ENCODE peak calls at places on chromosomes 13 and 19, in six cellular contexts. One of them, this sample, is unnamed.

GRCh38 chr19:49347835-49348234 is 12.6 kb downstream of the CD37 start:
- DNase-seq in left ventricle myocardium inferior: no peak
- DNase-seq in psoas muscle: no peak
- DNase-seq in body of pancreas: no peak
- DNase-seq in pancreas: no peak
- DNase-seq in GM23338: peak; percentile 85
- DNase-seq in this sample: no peak

GRCh38 chr13:102807699-102808098 is 8.8 kb downstream of the BIVM start:
- DNase-seq in pancreas: no peak
- DNase-seq in body of pancreas: no peak
- DNase-seq in GM23338: no peak
- DNase-seq in left ventricle myocardium inferior: no peak
- DNase-seq in psoas muscle: no peak
- DNase-seq in this sample: no peak

GRCh38 chr13:110950819-110951570 is 36.1 kb upstream of the ANKRD10 start:
- DNase-seq in body of pancreas: no peak
- DNase-seq in GM23338: no peak
- DNase-seq in pancreas: no peak
- DNase-seq in left ventricle myocardium inferior: no peak
- DNase-seq in psoas muscle: no peak
- DNase-seq in this sample: no peak

GRCh38 chr13:32212420-32212819 is 102.7 kb downstream of the ZAR1L start:
- DNase-seq in left ventricle myocardium inferior: no peak
- DNase-seq in pancreas: no peak
- DNase-seq in psoas muscle: no peak
- DNase-seq in GM23338: no peak
- DNase-seq in body of pancreas: no peak
- DNase-seq in this sample: no peak

GRCh38 chr13:78609464-78610205 is 6.3 kb upstream of the POU4F1 start:
- DNase-seq in GM23338: peak; percentile 76
- DNase-seq in psoas muscle: peak; percentile 57
- DNase-seq in pancreas: peak; percentile 18
- DNase-seq in body of pancreas: no peak
- DNase-seq in left ventricle myocardium inferior: no peak
- DNase-seq in this sample: peak; percentile 51

GRCh38 chr13:100957741-100958140 is 283.1 kb upstream of the TMTC4 start:
- DNase-seq in psoas muscle: no peak
- DNase-seq in left ventricle myocardium inferior: no peak
- DNase-seq in GM23338: no peak
- DNase-seq in pancreas: no peak
- DNase-seq in body of pancreas: no peak
- DNase-seq in this sample: no peak

GRCh38 chr13:101309014-101309619 is 107.2 kb downstream of the NALCN start:
- DNase-seq in psoas muscle: no peak
- DNase-seq in body of pancreas: no peak
- DNase-seq in pancreas: no peak
- DNase-seq in GM23338: no peak
- DNase-seq in left ventricle myocardium inferior: no peak
- DNase-seq in this sample: no peak

GRCh38 chr19:51784922-51785690 is 9.9 kb upstream of the FPR3 start:
- DNase-seq in left ventricle myocardium inferior: peak; percentile 63
- DNase-seq in pancreas: no peak
- DNase-seq in body of pancreas: peak; percentile 17
- DNase-seq in psoas muscle: peak; percentile 67
- DNase-seq in GM23338: peak; percentile 45
- DNase-seq in this sample: peak; percentile 75

GRCh38 chr19:45887311-45887710 is 1.4 kb upstream of the IRF2BP1 start:
- DNase-seq in pancreas: no peak
- DNase-seq in left ventricle myocardium inferior: no peak
- DNase-seq in psoas muscle: no peak
- DNase-seq in GM23338: no peak
- DNase-seq in body of pancreas: no peak
- DNase-seq in this sample: no peak

GRCh38 chr19:46718157-46718933 is 1.4 kb upstream of the PRKD2 start:
- DNase-seq in pancreas: no peak
- DNase-seq in GM23338: peak; percentile 73
- DNase-seq in left ventricle myocardium inferior: no peak
- DNase-seq in psoas muscle: no peak
- DNase-seq in body of pancreas: no peak
- DNase-seq in this sample: peak; percentile 30

GRCh38 chr19:51799998-51800848 is 5.3 kb downstream of the FPR3 start:
- DNase-seq in psoas muscle: no peak
- DNase-seq in GM23338: no peak
- DNase-seq in pancreas: peak; percentile 23
- DNase-seq in body of pancreas: peak; percentile 28
- DNase-seq in left ventricle myocardium inferior: peak; percentile 87
- DNase-seq in this sample: peak; percentile 92

GRCh38 chr19:38079926-38080380 is 144.1 kb downstream of the DPF1 start:
- DNase-seq in pancreas: no peak
- DNase-seq in psoas muscle: no peak
- DNase-seq in GM23338: peak; percentile 12
- DNase-seq in body of pancreas: no peak
- DNase-seq in left ventricle myocardium inferior: no peak
- DNase-seq in this sample: no peak

GRCh38 chr13:67574320-67575233 is 344.4 kb upstream of the PCDH9 start:
- DNase-seq in body of pancreas: no peak
- DNase-seq in GM23338: no peak
- DNase-seq in psoas muscle: no peak
- DNase-seq in left ventricle myocardium inferior: no peak
- DNase-seq in pancreas: no peak
- DNase-seq in this sample: no peak

GRCh38 chr13:43787518-43787891 is 733 bp upstream of the ENOX1 start:
- DNase-seq in pancreas: no peak
- DNase-seq in left ventricle myocardium inferior: no peak
- DNase-seq in psoas muscle: no peak
- DNase-seq in GM23338: peak; percentile 27
- DNase-seq in body of pancreas: no peak
- DNase-seq in this sample: no peak

GRCh38 chr13:97976551-97977375 is 23.3 kb downstream of the IPO5 start:
- DNase-seq in GM23338: peak; percentile 34
- DNase-seq in psoas muscle: peak; percentile 94
- DNase-seq in pancreas: peak; percentile 56
- DNase-seq in body of pancreas: peak; percentile 38
- DNase-seq in left ventricle myocardium inferior: no peak
- DNase-seq in this sample: peak; percentile 69

GRCh38 chr19:46613525-46613924 is 11.4 kb downstream of the PTGIR start:
- DNase-seq in GM23338: no peak
- DNase-seq in psoas muscle: peak; percentile 39
- DNase-seq in body of pancreas: no peak
- DNase-seq in left ventricle myocardium inferior: peak; percentile 13
- DNase-seq in pancreas: peak; percentile 19
- DNase-seq in this sample: peak; percentile 13

GRCh38 chr19:18992696-18993095 is 40.6 kb downstream of the SUGP2 start:
- DNase-seq in psoas muscle: no peak
- DNase-seq in pancreas: no peak
- DNase-seq in body of pancreas: no peak
- DNase-seq in left ventricle myocardium inferior: no peak
- DNase-seq in GM23338: no peak
- DNase-seq in this sample: no peak

GRCh38 chr13:114010401-114011101 is 36.7 kb upstream of the C13orf46 start:
- DNase-seq in body of pancreas: no peak
- DNase-seq in psoas muscle: peak; percentile 41
- DNase-seq in pancreas: no peak
- DNase-seq in left ventricle myocardium inferior: no peak
- DNase-seq in GM23338: no peak
- DNase-seq in this sample: peak; percentile 14
- H3K4me1 ChIP-seq in body of pancreas: no peaks in the 10 kb centered on the region
- H3K4me1 ChIP-seq in psoas muscle: no peaks in the 10 kb centered on the region
- H3K4me1 ChIP-seq in pancreas: no peaks in the 10 kb centered on the region
- H3K4me1 ChIP-seq in left ventricle myocardium inferior: no peaks in the 10 kb centered on the region
- H3K4me1 ChIP-seq in GM23338: no peaks in the 10 kb centered on the region
- H3K4me1 ChIP-seq in this sample: no peaks in the 10 kb centered on the region

GRCh38 chr19:33000510-33000909 is 28.5 kb downstream of the FAAP24 start:
- DNase-seq in pancreas: no peak
- DNase-seq in psoas muscle: no peak
- DNase-seq in GM23338: no peak
- DNase-seq in left ventricle myocardium inferior: no peak
- DNase-seq in body of pancreas: no peak
- DNase-seq in this sample: no peak
- H3K4me3 ChIP-seq in pancreas: no peak overlapping the region
- H3K4me3 ChIP-seq in psoas muscle: no peak overlapping the region
- H3K4me3 ChIP-seq in GM23338: no peak overlapping the region
- H3K4me3 ChIP-seq in left ventricle myocardium inferior: no peak overlapping the region
- H3K4me3 ChIP-seq in body of pancreas: no peak overlapping the region
- H3K4me3 ChIP-seq in this sample: no peak overlapping the region

DNA sequence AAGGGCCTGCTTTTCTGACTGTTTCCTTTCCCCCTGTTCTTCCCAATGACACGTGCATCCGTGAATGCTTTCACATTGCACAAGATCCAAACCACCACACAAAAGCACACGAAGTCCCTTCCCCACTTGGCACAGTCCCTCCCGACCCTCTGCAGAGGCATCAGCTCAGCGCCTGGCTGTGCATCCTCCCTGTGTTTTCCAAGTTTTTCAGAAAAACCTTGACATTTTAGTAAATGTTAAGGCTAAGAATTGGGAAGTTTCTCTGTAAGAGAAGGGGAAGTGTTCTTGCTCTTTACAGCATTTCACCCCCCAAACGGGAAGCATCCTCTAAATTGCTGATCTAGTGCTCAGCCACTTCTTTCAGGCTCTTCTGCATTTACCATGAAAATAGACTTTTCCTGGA is 94.5 kb upstream of the TM9SF2 start:
- DNase-seq in body of pancreas: no peak
- DNase-seq in pancreas: no peak
- DNase-seq in left ventricle myocardium inferior: no peak
- DNase-seq in psoas muscle: no peak
- DNase-seq in GM23338: no peak
- DNase-seq in this sample: no peak
- H3K27ac ChIP-seq in body of pancreas: no peak overlapping the region
- H3K27ac ChIP-seq in pancreas: no peak overlapping the region
- H3K27ac ChIP-seq in left ventricle myocardium inferior: no peak overlapping the region
- H3K27ac ChIP-seq in psoas muscle: no peak overlapping the region
- H3K27ac ChIP-seq in GM23338: no peak overlapping the region
- H3K27ac ChIP-seq in this sample: no peak overlapping the region

GRCh38 chr19:16676101-16676798 is 15.3 kb downstream of the TMEM38A start:
- DNase-seq in psoas muscle: no peak
- DNase-seq in pancreas: no peak
- DNase-seq in body of pancreas: no peak
- DNase-seq in left ventricle myocardium inferior: no peak
- DNase-seq in GM23338: no peak
- DNase-seq in this sample: no peak
- H3K4me1 ChIP-seq in psoas muscle: peaks cover 24% of the 10 kb centered on the region
- H3K4me1 ChIP-seq in pancreas: no peaks in the 10 kb centered on the region
- H3K4me1 ChIP-seq in body of pancreas: no peaks in the 10 kb centered on the region
- H3K4me1 ChIP-seq in left ventricle myocardium inferior: peaks cover 12% of the 10 kb centered on the region
- H3K4me1 ChIP-seq in GM23338: no peaks in the 10 kb centered on the region
- H3K4me1 ChIP-seq in this sample: no peaks in the 10 kb centered on the region

DNA sequence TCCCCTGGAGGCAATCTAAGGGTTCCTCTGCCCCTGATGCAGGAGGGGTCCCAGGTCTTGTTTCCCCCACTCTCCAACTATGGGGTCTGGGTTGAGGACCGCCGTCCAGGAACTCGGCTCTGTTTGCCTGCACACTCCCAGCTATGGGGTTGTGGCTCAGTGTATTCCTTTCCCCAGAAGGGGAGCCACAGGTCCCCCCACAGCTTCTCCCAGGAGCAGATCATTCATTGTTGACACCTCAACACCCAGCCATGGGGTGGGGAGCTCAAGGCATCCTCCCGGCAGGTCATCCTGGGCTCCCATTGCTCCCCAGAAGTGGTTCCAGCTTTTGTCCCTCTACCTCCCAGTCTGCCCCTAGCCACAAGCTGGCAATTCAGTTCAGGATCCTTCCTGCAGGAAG is 975 bp downstream of the ZNF358 start:
- DNase-seq in pancreas: no peak
- DNase-seq in left ventricle myocardium inferior: no peak
- DNase-seq in psoas muscle: no peak
- DNase-seq in GM23338: no peak
- DNase-seq in body of pancreas: no peak
- DNase-seq in this sample: peak; percentile 29
- H3K4me3 ChIP-seq in pancreas: peak overlapping the region; percentile 48
- H3K4me3 ChIP-seq in left ventricle myocardium inferior: peak overlapping the region; percentile 90
- H3K4me3 ChIP-seq in psoas muscle: peak overlapping the region; percentile 88
- H3K4me3 ChIP-seq in GM23338: peak overlapping the region; percentile 83
- H3K4me3 ChIP-seq in body of pancreas: peak overlapping the region; percentile 67
- H3K4me3 ChIP-seq in this sample: peak overlapping the region; percentile 97

DNA sequence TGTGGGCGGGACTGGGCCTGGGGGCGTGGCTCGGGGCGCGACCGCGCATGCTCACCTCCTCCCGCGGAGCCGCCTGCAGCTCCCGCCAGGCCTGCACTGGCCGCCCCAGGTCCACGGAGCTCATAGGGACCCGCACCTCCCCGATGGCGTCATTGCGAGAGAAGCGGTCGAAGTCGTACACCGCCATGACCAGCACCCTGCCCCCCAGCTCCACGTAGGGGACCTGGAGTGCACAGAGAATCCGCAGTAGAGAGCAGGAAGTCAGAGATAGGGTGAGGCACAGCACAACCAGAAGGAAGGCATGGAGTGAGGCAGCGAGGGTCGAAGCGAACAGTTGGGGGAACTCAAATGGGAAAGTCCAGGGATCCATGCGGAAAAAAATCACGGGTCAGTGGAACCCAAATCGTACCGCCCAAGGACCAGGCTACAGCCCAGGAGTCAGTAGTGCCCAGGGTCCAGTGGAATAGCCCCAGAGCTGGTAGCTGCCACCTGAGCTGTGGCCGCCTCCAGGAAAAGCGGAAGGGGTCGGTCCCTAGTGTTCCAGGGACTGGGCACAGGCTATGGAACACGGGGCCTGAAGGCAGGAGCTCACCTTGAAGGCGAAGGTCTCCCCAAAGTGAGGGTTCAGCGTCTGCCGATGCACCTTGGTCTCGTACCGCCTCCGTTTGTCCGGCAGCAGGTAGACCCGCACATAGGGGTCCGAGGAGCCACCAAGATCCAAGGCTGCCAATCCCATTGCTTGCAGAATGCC is 4.8 kb downstream of the SYT5 start:
- DNase-seq in psoas muscle: no peak
- DNase-seq in body of pancreas: no peak
- DNase-seq in pancreas: no peak
- DNase-seq in GM23338: peak; percentile 66
- DNase-seq in left ventricle myocardium inferior: no peak
- DNase-seq in this sample: no peak
- H3K27ac ChIP-seq in psoas muscle: no peak overlapping the region
- H3K27ac ChIP-seq in body of pancreas: no peak overlapping the region
- H3K27ac ChIP-seq in pancreas: no peak overlapping the region
- H3K27ac ChIP-seq in GM23338: no peak overlapping the region
- H3K27ac ChIP-seq in left ventricle myocardium inferior: no peak overlapping the region
- H3K27ac ChIP-seq in this sample: no peak overlapping the region